ENCODE peak calls at places on chromosomes 7 and 10, in five cellular contexts. L is pancreas, C is astrocyte of the spinal cord, Y is mucosa of descending colon, O is A549. R is an unnamed sample.

GRCh38 chr10:14822879-14823755 is 14.7 kb downstream of the CDNF start:
- DNase-seq in L (peak), Y (no peak), C (peak), O (peak), R (no peak)

GRCh38 chr7:50412958-50413357 is 37.2 kb downstream of the FIGNL1 start:
- DNase-seq in C (no peak), O (no peak), L (no peak), Y (no peak), R (no peak)

GRCh38 chr7:139708541-139708940 is 69.3 kb downstream of the HIPK2 start:
- DNase-seq in Y (no peak), O (no peak), C (no peak), L (no peak), R (no peak)

GRCh38 chr10:59393349-59393748 is 31.0 kb upstream of the FAM13C start:
- DNase-seq in Y (no peak), L (no peak), O (no peak), C (no peak), R (no peak)

GRCh38 chr10:129742742-129743550 is 221.1 kb downstream of the EBF3 start:
- DNase-seq in Y (no peak), L (no peak), C (no peak), O (no peak), R (no peak)

GRCh38 chr10:104548090-104548489 is 93.0 kb upstream of the SORCS3 start:
- DNase-seq in Y (no peak), L (no peak), C (peak), O (no peak), R (no peak)

GRCh38 chr10:52229271-52229931 is 84.7 kb upstream of the DKK1 start:
- DNase-seq in Y (no peak), L (no peak), O (no peak), C (peak), R (no peak)

GRCh38 chr10:14658331-14659122 is 116.2 kb downstream of the FAM107B start:
- DNase-seq in Y (no peak), L (no peak), O (peak), C (peak), R (peak)

GRCh38 chr10:22477365-22478287 is 132.3 kb downstream of the SPAG6 start:
- DNase-seq in Y (no peak), L (no peak), C (no peak), O (no peak), R (no peak)

GRCh38 chr7:114548081-114548480 is 133.5 kb downstream of the FOXP2 start:
- DNase-seq in L (no peak), O (no peak), C (no peak), Y (no peak), R (no peak)

GRCh38 chr7:84040365-84040764 is 154.2 kb downstream of the SEMA3A start:
- DNase-seq in Y (no peak), O (no peak), C (no peak), L (no peak), R (no peak)

GRCh38 chr7:110548372-110548771 is 542.6 kb upstream of the LRRN3 start:
- DNase-seq in L (no peak), O (no peak), Y (no peak), C (no peak), R (no peak)

GRCh38 chr10:8463853-8464252 is 409.4 kb downstream of the GATA3 start:
- DNase-seq in O (no peak), C (no peak), L (no peak), Y (no peak), R (no peak)

GRCh38 chr10:28949005-28950004 is 272.0 kb downstream of the BAMBI start:
- DNase-seq in Y (no peak), C (no peak), L (no peak), O (peak), R (no peak)

GRCh38 chr7:79713281-79713680 is 259.8 kb upstream of the MAGI2 start:
- DNase-seq in Y (no peak), C (no peak), O (no peak), L (no peak), R (no peak)

GRCh38 chr7:70408477-70408876 is 723.5 kb upstream of the GALNT17 start:
- DNase-seq in Y (no peak), L (no peak), C (no peak), O (no peak), R (no peak)

GRCh38 chr7:132618271-132618955 is 42.1 kb upstream of the PLXNA4 start:
- DNase-seq in L (no peak), Y (no peak), O (no peak), C (peak), R (no peak)

GRCh38 chr7:74290590-74290950 is 1.4 kb downstream of the CLIP2 start:
- DNase-seq in O (no peak), L (no peak), Y (peak), C (no peak), R (no peak)

GRCh38 chr7:131898418-131898817 is 342.0 kb upstream of the PODXL start:
- DNase-seq in C (peak), L (no peak), Y (no peak), O (no peak), R (no peak)

GRCh38 chr7:47738563-47739166 is 156.8 kb upstream of the TNS3 start:
- DNase-seq in Y (no peak), L (no peak), C (no peak), O (no peak), R (no peak)

GRCh38 chr7:139618482-139619366 is 95.2 kb downstream of the CLEC2L start:
- DNase-seq in C (peak), Y (peak), L (no peak), O (peak), R (no peak)

GRCh38 chr7:18798018-18798906 is 302.7 kb downstream of the HDAC9 start:
- DNase-seq in Y (no peak), L (no peak), O (no peak), C (peak), R (no peak)

GRCh38 chr7:18796216-18796615 is 300.7 kb downstream of the HDAC9 start:
- DNase-seq in Y (no peak), O (no peak), C (no peak), L (no peak), R (no peak)

GRCh38 chr7:18788026-18788425 is 292.5 kb downstream of the HDAC9 start:
- DNase-seq in Y (no peak), O (no peak), L (no peak), C (no peak), R (no peak)

GRCh38 chr7:18792866-18793595 is 297.5 kb downstream of the HDAC9 start:
- DNase-seq in L (no peak), C (peak), O (no peak), Y (no peak), R (no peak)
- H3K4me3 ChIP-seq in L (no peak), C (no peak), O (no peak), Y (no peak), R (no peak)

DNA sequence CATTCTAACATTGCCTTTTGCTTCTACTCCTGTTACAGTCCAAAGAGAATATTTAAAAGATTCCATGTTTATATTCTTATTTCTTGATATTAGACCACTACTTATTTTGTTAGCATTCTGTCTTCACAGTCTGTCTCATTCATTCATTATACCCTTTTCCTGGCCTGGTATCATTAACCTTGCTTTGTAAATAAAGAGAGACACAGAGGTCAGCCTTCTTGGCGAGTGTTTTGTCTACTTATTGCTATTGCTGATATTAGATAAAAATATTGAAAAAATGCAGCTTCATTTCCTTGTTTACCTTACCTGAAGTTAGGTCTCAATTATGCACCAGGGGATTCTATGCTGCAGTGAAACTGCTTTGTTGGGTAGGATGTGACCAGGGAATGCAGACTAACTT is 179.2 kb downstream of the NXPH1 start:
- DNase-seq in L (no peak), Y (no peak), C (no peak), O (no peak), R (no peak)
- TF ChIP-seq CTCF in L (no peak), Y (no peak), C (no peak), O (no peak), R (no peak)

GRCh38 chr10:43404675-43405221 is 4.2 kb downstream of the HNRNPF start:
- DNase-seq in L (no peak), O (no peak), C (no peak), Y (no peak), R (no peak)
- H3K4me3 ChIP-seq in L (no peak), O (peak), C (no peak), Y (no peak), R (peak)

GRCh38 chr10:46326066-46326465 is 39.3 kb downstream of the ANTXRL start:
- DNase-seq in C (no peak), Y (no peak), O (no peak), L (no peak), R (no peak)

GRCh38 chr10:46326971-46327370 is 40.2 kb downstream of the ANTXRL start:
- DNase-seq in L (no peak), O (no peak), Y (no peak), C (no peak), R (no peak)

GRCh38 chr10:46327685-46328084 is 40.9 kb downstream of the ANTXRL start:
- DNase-seq in L (no peak), Y (no peak), C (no peak), O (no peak), R (no peak)

GRCh38 chr10:46323176-46323575 is 36.4 kb downstream of the ANTXRL start:
- DNase-seq in Y (no peak), O (no peak), C (no peak), L (no peak), R (no peak)

DNA sequence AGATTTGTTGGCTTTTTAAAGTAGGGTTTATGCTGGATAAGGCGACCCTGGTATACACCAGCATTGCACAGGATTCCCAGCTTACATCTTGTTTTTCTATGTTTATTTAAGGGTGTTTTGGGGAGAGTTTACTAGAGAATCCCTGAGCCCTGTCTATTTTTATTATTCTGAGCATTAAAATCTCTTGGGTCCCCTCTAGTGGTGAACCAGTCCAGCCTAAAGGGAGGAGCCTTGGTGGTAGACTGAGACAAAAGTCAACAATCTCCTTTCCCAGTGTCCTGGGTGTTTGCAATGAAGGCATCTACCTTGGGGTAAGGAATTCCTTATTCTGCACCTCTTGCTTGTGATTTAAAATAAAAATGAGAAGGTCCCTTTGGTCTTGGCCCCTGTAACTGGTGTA is 38.2 kb downstream of the ANTXRL start:
- DNase-seq in Y (no peak), L (no peak), O (peak), C (no peak), R (no peak)
- TF ChIP-seq CTCF in Y (no peak), L (no peak), O (peak), C (peak), R (peak)

GRCh38 chr10:97771055-97771811 is 566 bp downstream of the SFRP5 start:
- DNase-seq in C (peak), O (peak), Y (no peak), L (no peak), R (no peak)
- H3K4me3 ChIP-seq in C (no peak), O (peak), Y (no peak), L (peak), R (no peak)

R was measured in HFF-Myc.